ENCODE peak calls at places on chromosomes 1 and 21, in ten cellular contexts. One of them, this sample, is unnamed.
A peak's percentile ranks its signal among the peaks of the same experiment; 100 is the strongest.

GRCh38 chr1:42849944-42850343 is 3.5 kb downstream of the ZNF691 start:
- DNase-seq in Panc1: no peak
- DNase-seq in left ventricle myocardium inferior: no peak
- DNase-seq in omental fat pad: no peak
- DNase-seq in IMR-90: no peak
- DNase-seq in GM23338: no peak
- DNase-seq in mucosa of descending colon: no peak
- DNase-seq in Peyer's patch: no peak
- DNase-seq in right atrium auricular region: no peak
- DNase-seq in AG09309: no peak
- DNase-seq in this sample: no peak

GRCh38 chr1:234556245-234556943 is 53.6 kb downstream of the IRF2BP2 start:
- DNase-seq in Panc1: no peak
- DNase-seq in left ventricle myocardium inferior: no peak
- DNase-seq in omental fat pad: no peak
- DNase-seq in IMR-90: no peak
- DNase-seq in GM23338: no peak
- DNase-seq in mucosa of descending colon: no peak
- DNase-seq in Peyer's patch: no peak
- DNase-seq in right atrium auricular region: peak; percentile 44
- DNase-seq in AG09309: no peak
- DNase-seq in this sample: no peak

GRCh38 chr1:228084325-228084724 is 1.8 kb downstream of the ARF1 start:
- DNase-seq in Panc1: no peak
- DNase-seq in left ventricle myocardium inferior: no peak
- DNase-seq in omental fat pad: no peak
- DNase-seq in IMR-90: peak; percentile 84
- DNase-seq in GM23338: no peak
- DNase-seq in mucosa of descending colon: no peak
- DNase-seq in Peyer's patch: no peak
- DNase-seq in right atrium auricular region: no peak
- DNase-seq in AG09309: peak; percentile 61
- DNase-seq in this sample: no peak

GRCh38 chr1:43960798-43961197 is 9.0 kb upstream of the DPH2 start:
- DNase-seq in Panc1: no peak
- DNase-seq in left ventricle myocardium inferior: no peak
- DNase-seq in omental fat pad: no peak
- DNase-seq in IMR-90: no peak
- DNase-seq in GM23338: no peak
- DNase-seq in mucosa of descending colon: no peak
- DNase-seq in Peyer's patch: no peak
- DNase-seq in right atrium auricular region: no peak
- DNase-seq in AG09309: no peak
- DNase-seq in this sample: no peak

GRCh38 chr1:151255381-151255780 is 847 bp downstream of the PSMD4 start:
- DNase-seq in Panc1: no peak
- DNase-seq in left ventricle myocardium inferior: no peak
- DNase-seq in omental fat pad: no peak
- DNase-seq in IMR-90: peak; percentile 23
- DNase-seq in GM23338: no peak
- DNase-seq in mucosa of descending colon: no peak
- DNase-seq in Peyer's patch: no peak
- DNase-seq in right atrium auricular region: no peak
- DNase-seq in AG09309: no peak
- DNase-seq in this sample: no peak

GRCh38 chr1:2382621-2383361 is 8.6 kb downstream of the MORN1 start:
- DNase-seq in Panc1: no peak
- DNase-seq in left ventricle myocardium inferior: no peak
- DNase-seq in omental fat pad: no peak
- DNase-seq in IMR-90: no peak
- DNase-seq in GM23338: peak; percentile 83
- DNase-seq in mucosa of descending colon: peak; percentile 62
- DNase-seq in Peyer's patch: no peak
- DNase-seq in right atrium auricular region: no peak
- DNase-seq in AG09309: no peak
- DNase-seq in this sample: no peak

GRCh38 chr1:54685335-54685905 is 30.2 kb upstream of the TTC4 start:
- DNase-seq in Panc1: no peak
- DNase-seq in left ventricle myocardium inferior: no peak
- DNase-seq in omental fat pad: no peak
- DNase-seq in IMR-90: no peak
- DNase-seq in GM23338: no peak
- DNase-seq in mucosa of descending colon: no peak
- DNase-seq in Peyer's patch: no peak
- DNase-seq in right atrium auricular region: no peak
- DNase-seq in AG09309: no peak
- DNase-seq in this sample: no peak

GRCh38 chr21:38995755-38996154 is 187.5 kb downstream of the PSMG1 start:
- DNase-seq in Panc1: no peak
- DNase-seq in left ventricle myocardium inferior: no peak
- DNase-seq in omental fat pad: no peak
- DNase-seq in IMR-90: no peak
- DNase-seq in GM23338: no peak
- DNase-seq in mucosa of descending colon: peak; percentile 53
- DNase-seq in Peyer's patch: no peak
- DNase-seq in right atrium auricular region: no peak
- DNase-seq in AG09309: no peak
- DNase-seq in this sample: no peak

GRCh38 chr1:74485622-74486021 is 26.8 kb downstream of the LRRC53 start:
- DNase-seq in Panc1: no peak
- DNase-seq in left ventricle myocardium inferior: no peak
- DNase-seq in omental fat pad: no peak
- DNase-seq in IMR-90: no peak
- DNase-seq in GM23338: no peak
- DNase-seq in mucosa of descending colon: no peak
- DNase-seq in Peyer's patch: no peak
- DNase-seq in right atrium auricular region: no peak
- DNase-seq in AG09309: no peak
- DNase-seq in this sample: no peak

GRCh38 chr1:111754964-111755320 is 759 bp upstream of the DDX20 start:
- DNase-seq in Panc1: no peak
- DNase-seq in left ventricle myocardium inferior: no peak
- DNase-seq in omental fat pad: no peak
- DNase-seq in IMR-90: peak; percentile 39
- DNase-seq in GM23338: peak; percentile 60
- DNase-seq in mucosa of descending colon: peak; percentile 62
- DNase-seq in Peyer's patch: peak; percentile 44
- DNase-seq in right atrium auricular region: no peak
- DNase-seq in AG09309: no peak
- DNase-seq in this sample: no peak

GRCh38 chr1:14924012-14924452 is 229.5 kb upstream of the TMEM51 start:
- DNase-seq in Panc1: no peak
- DNase-seq in left ventricle myocardium inferior: peak; percentile 71
- DNase-seq in omental fat pad: no peak
- DNase-seq in IMR-90: peak; percentile 71
- DNase-seq in GM23338: peak; percentile 64
- DNase-seq in mucosa of descending colon: peak; percentile 76
- DNase-seq in Peyer's patch: no peak
- DNase-seq in right atrium auricular region: peak; percentile 73
- DNase-seq in AG09309: no peak
- DNase-seq in this sample: no peak

GRCh38 chr21:42850866-42851391 is 28.4 kb downstream of the WDR4 start:
- DNase-seq in Panc1: no peak
- DNase-seq in left ventricle myocardium inferior: no peak
- DNase-seq in omental fat pad: no peak
- DNase-seq in IMR-90: no peak
- DNase-seq in GM23338: peak; percentile 84
- DNase-seq in mucosa of descending colon: no peak
- DNase-seq in Peyer's patch: no peak
- DNase-seq in right atrium auricular region: no peak
- DNase-seq in AG09309: no peak
- DNase-seq in this sample: no peak

GRCh38 chr1:50658421-50659076 is 235.3 kb upstream of the DMRTA2 start:
- DNase-seq in Panc1: no peak
- DNase-seq in left ventricle myocardium inferior: no peak
- DNase-seq in omental fat pad: no peak
- DNase-seq in IMR-90: peak; percentile 40
- DNase-seq in GM23338: no peak
- DNase-seq in mucosa of descending colon: no peak
- DNase-seq in Peyer's patch: no peak
- DNase-seq in right atrium auricular region: no peak
- DNase-seq in AG09309: no peak
- DNase-seq in this sample: no peak

GRCh38 chr1:232628335-232629214 is 1.4 kb downstream of the SIPA1L2 start:
- DNase-seq in Panc1: no peak
- DNase-seq in left ventricle myocardium inferior: no peak
- DNase-seq in omental fat pad: no peak
- DNase-seq in IMR-90: peak; percentile 52
- DNase-seq in GM23338: no peak
- DNase-seq in mucosa of descending colon: no peak
- DNase-seq in Peyer's patch: no peak
- DNase-seq in right atrium auricular region: no peak
- DNase-seq in AG09309: no peak
- DNase-seq in this sample: no peak

GRCh38 chr1:241586905-241587532 is 53.1 kb downstream of the CHML start:
- DNase-seq in Panc1: no peak
- DNase-seq in left ventricle myocardium inferior: no peak
- DNase-seq in omental fat pad: no peak
- DNase-seq in IMR-90: no peak
- DNase-seq in GM23338: no peak
- DNase-seq in mucosa of descending colon: no peak
- DNase-seq in Peyer's patch: no peak
- DNase-seq in right atrium auricular region: no peak
- DNase-seq in AG09309: no peak
- DNase-seq in this sample: no peak
- TF ChIP-seq CTCF in Panc1: no peak
- TF ChIP-seq CTCF in left ventricle myocardium inferior: no peak
- TF ChIP-seq CTCF in omental fat pad: no peak
- TF ChIP-seq CTCF in IMR-90: no peak
- TF ChIP-seq CTCF in GM23338: no peak
- TF ChIP-seq CTCF in mucosa of descending colon: no peak
- TF ChIP-seq CTCF in Peyer's patch: no peak
- TF ChIP-seq CTCF in right atrium auricular region: no peak
- TF ChIP-seq CTCF in AG09309: no peak
- TF ChIP-seq CTCF in this sample: no peak

GRCh38 chr1:84382127-84382526 is 16.2 kb upstream of the DNASE2B start:
- DNase-seq in Panc1: no peak
- DNase-seq in left ventricle myocardium inferior: no peak
- DNase-seq in omental fat pad: no peak
- DNase-seq in IMR-90: peak; percentile 60
- DNase-seq in GM23338: no peak
- DNase-seq in mucosa of descending colon: no peak
- DNase-seq in Peyer's patch: no peak
- DNase-seq in right atrium auricular region: no peak
- DNase-seq in AG09309: no peak
- DNase-seq in this sample: no peak

GRCh38 chr1:84385347-84385746 is 12.9 kb upstream of the DNASE2B start:
- DNase-seq in Panc1: no peak
- DNase-seq in left ventricle myocardium inferior: no peak
- DNase-seq in omental fat pad: no peak
- DNase-seq in IMR-90: no peak
- DNase-seq in GM23338: no peak
- DNase-seq in mucosa of descending colon: no peak
- DNase-seq in Peyer's patch: no peak
- DNase-seq in right atrium auricular region: no peak
- DNase-seq in AG09309: no peak
- DNase-seq in this sample: no peak

GRCh38 chr1:84390231-84390630 is 8.1 kb upstream of the DNASE2B start:
- DNase-seq in Panc1: no peak
- DNase-seq in left ventricle myocardium inferior: no peak
- DNase-seq in omental fat pad: no peak
- DNase-seq in IMR-90: no peak
- DNase-seq in GM23338: no peak
- DNase-seq in mucosa of descending colon: no peak
- DNase-seq in Peyer's patch: no peak
- DNase-seq in right atrium auricular region: no peak
- DNase-seq in AG09309: no peak
- DNase-seq in this sample: no peak

GRCh38 chr1:84386716-84387479 is 11.4 kb upstream of the DNASE2B start:
- DNase-seq in Panc1: no peak
- DNase-seq in left ventricle myocardium inferior: no peak
- DNase-seq in omental fat pad: no peak
- DNase-seq in IMR-90: no peak
- DNase-seq in GM23338: no peak
- DNase-seq in mucosa of descending colon: no peak
- DNase-seq in Peyer's patch: no peak
- DNase-seq in right atrium auricular region: no peak
- DNase-seq in AG09309: no peak
- DNase-seq in this sample: no peak

GRCh38 chr1:84387480-84388163 is 10.7 kb upstream of the DNASE2B start:
- DNase-seq in Panc1: no peak
- DNase-seq in left ventricle myocardium inferior: no peak
- DNase-seq in omental fat pad: no peak
- DNase-seq in IMR-90: no peak
- DNase-seq in GM23338: peak; percentile 70
- DNase-seq in mucosa of descending colon: no peak
- DNase-seq in Peyer's patch: no peak
- DNase-seq in right atrium auricular region: no peak
- DNase-seq in AG09309: no peak
- DNase-seq in this sample: no peak
- TF ChIP-seq CTCF in Panc1: peak; percentile 62
- TF ChIP-seq CTCF in left ventricle myocardium inferior: no peak
- TF ChIP-seq CTCF in omental fat pad: no peak
- TF ChIP-seq CTCF in IMR-90: peak; percentile 27
- TF ChIP-seq CTCF in GM23338: peak; percentile 52
- TF ChIP-seq CTCF in mucosa of descending colon: no peak
- TF ChIP-seq CTCF in Peyer's patch: no peak
- TF ChIP-seq CTCF in right atrium auricular region: no peak
- TF ChIP-seq CTCF in AG09309: peak; percentile 15
- TF ChIP-seq CTCF in this sample: no peak

GRCh38 chr1:109482796-109483638 is 688 bp upstream of the ATXN7L2 start:
- DNase-seq in Panc1: no peak
- DNase-seq in left ventricle myocardium inferior: no peak
- DNase-seq in omental fat pad: no peak
- DNase-seq in IMR-90: peak; percentile 13
- DNase-seq in GM23338: peak; percentile 77
- DNase-seq in mucosa of descending colon: peak; percentile 68
- DNase-seq in Peyer's patch: peak; percentile 46
- DNase-seq in right atrium auricular region: no peak
- DNase-seq in AG09309: no peak
- DNase-seq in this sample: no peak
- TF ChIP-seq CTCF in Panc1: no peak
- TF ChIP-seq CTCF in left ventricle myocardium inferior: no peak
- TF ChIP-seq CTCF in omental fat pad: no peak
- TF ChIP-seq CTCF in IMR-90: no peak
- TF ChIP-seq CTCF in GM23338: peak; percentile 44
- TF ChIP-seq CTCF in mucosa of descending colon: no peak
- TF ChIP-seq CTCF in Peyer's patch: no peak
- TF ChIP-seq CTCF in right atrium auricular region: no peak
- TF ChIP-seq CTCF in AG09309: no peak
- TF ChIP-seq CTCF in this sample: peak; percentile 58

DNA sequence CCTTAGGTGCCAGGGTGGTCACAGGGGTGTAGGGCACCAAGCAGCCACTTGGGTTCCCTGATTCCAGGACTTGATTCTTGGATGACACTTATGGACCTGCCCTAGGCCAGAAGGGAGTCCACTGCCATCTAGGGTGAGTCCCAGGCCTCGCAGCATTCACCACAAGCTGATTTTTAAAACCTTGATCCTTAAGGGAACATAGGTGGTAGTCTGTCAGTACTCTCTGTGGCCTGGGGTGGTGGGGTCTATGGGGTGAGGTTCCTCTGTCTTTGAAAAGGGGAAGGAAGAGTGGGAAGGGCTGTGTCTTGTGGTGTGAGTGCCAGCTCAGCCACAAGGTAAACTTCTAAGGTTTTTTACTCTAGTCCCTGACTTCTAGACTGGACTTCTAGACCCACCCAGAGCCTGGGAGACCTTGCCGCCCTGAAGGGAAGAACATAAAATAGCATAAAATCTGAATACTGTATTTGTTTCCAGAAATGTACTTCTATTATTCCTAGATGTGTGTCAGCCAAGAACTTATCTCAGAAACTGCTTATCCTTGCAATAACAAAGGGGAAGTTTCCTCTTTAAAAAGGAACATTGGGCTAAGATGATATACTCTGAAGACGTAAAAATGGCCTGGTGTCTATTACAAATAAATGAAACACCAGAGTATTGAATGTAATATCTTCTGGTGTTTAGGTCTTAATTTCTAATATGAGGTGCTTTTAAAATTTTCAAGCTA is 757.3 kb downstream of the LTN1 start:
- DNase-seq in Panc1: no peak
- DNase-seq in left ventricle myocardium inferior: peak; percentile 22
- DNase-seq in omental fat pad: no peak
- DNase-seq in IMR-90: no peak
- DNase-seq in GM23338: peak; percentile 40
- DNase-seq in mucosa of descending colon: no peak
- DNase-seq in Peyer's patch: no peak
- DNase-seq in right atrium auricular region: no peak
- DNase-seq in AG09309: no peak
- DNase-seq in this sample: no peak
- TF ChIP-seq CTCF in Panc1: no peak
- TF ChIP-seq CTCF in left ventricle myocardium inferior: peak; percentile 38
- TF ChIP-seq CTCF in omental fat pad: no peak
- TF ChIP-seq CTCF in IMR-90: peak; percentile 36
- TF ChIP-seq CTCF in GM23338: peak; percentile 33
- TF ChIP-seq CTCF in mucosa of descending colon: no peak
- TF ChIP-seq CTCF in Peyer's patch: no peak
- TF ChIP-seq CTCF in right atrium auricular region: peak; percentile 40
- TF ChIP-seq CTCF in AG09309: peak; percentile 25
- TF ChIP-seq CTCF in this sample: no peak

This sample was measured in type B pancreatic cell.